ENCODE peak calls at places on chromosomes 16 and 17, in seven cellular contexts. F, U, O, Z, V, R and S are unnamed samples.

GRCh38 chr16:22337045-22337444 is 37.4 kb downstream of the CDR2 start:
- DNase-seq in O (no peak), F (no peak), R (no peak), Z (no peak), U (no peak), V (no peak), S (no peak)

GRCh38 chr17:82921426-82921825 is 81.6 kb upstream of the ZNF750 start:
- DNase-seq in U (no peak), Z (no peak), O (no peak), V (no peak), R (no peak), F (no peak), S (no peak)

GRCh38 chr16:87541004-87541881 is 48.4 kb upstream of the ZCCHC14 start:
- DNase-seq in F (no peak), U (peak), O (no peak), Z (no peak), R (no peak), V (no peak), S (peak)

GRCh38 chr16:88977028-88977844 is at the start of gene CBFA2T3:
- DNase-seq in Z (peak), R (peak), F (no peak), U (no peak), O (no peak), V (peak), S (peak)

GRCh38 chr17:21119247-21119944 is 7.4 kb upstream of the DHRS7B start:
- DNase-seq in F (peak), U (peak), R (peak), O (peak), V (peak), Z (peak), S (peak)

GRCh38 chr16:50247906-50248608 is 18.3 kb upstream of the ADCY7 start:
- DNase-seq in Z (no peak), V (no peak), O (no peak), F (no peak), R (peak), U (no peak), S (no peak)

GRCh38 chr16:30139895-30140481 is 17.0 kb upstream of the MAPK3 start:
- DNase-seq in Z (no peak), F (no peak), V (no peak), U (no peak), O (no peak), R (no peak), S (no peak)

GRCh38 chr17:8365143-8365542 is 11.4 kb downstream of the KRABD2 start:
- DNase-seq in V (no peak), Z (no peak), R (no peak), O (no peak), U (peak), F (no peak), S (no peak)

GRCh38 chr16:4811242-4811641 is 8.8 kb upstream of the ROGDI start:
- DNase-seq in Z (no peak), F (no peak), V (no peak), R (no peak), O (no peak), U (no peak), S (no peak)

GRCh38 chr17:72906306-72906705 is 186.2 kb downstream of the SLC39A11 start:
- DNase-seq in V (no peak), F (no peak), U (no peak), Z (no peak), R (no peak), O (no peak), S (no peak)

GRCh38 chr17:2982854-2983636 is 80.4 kb downstream of the OR1D5 start:
- DNase-seq in F (no peak), R (peak), U (peak), O (no peak), Z (peak), V (peak), S (no peak)

GRCh38 chr16:2147981-2148671 is at the start of gene RAB26:
- DNase-seq in R (peak), U (peak), F (peak), O (no peak), Z (peak), V (peak), S (peak)

GRCh38 chr16:2151188-2152091 is 3.0 kb downstream of the RAB26 start:
- DNase-seq in U (no peak), V (no peak), F (no peak), O (no peak), Z (no peak), R (no peak), S (no peak)

GRCh38 chr16:2148714-2149629 is 547 bp downstream of the RAB26 start:
- DNase-seq in F (no peak), U (peak), O (no peak), Z (no peak), R (no peak), V (no peak), S (peak)

GRCh38 chr16:2150418-2151187 is 2.2 kb downstream of the RAB26 start:
- DNase-seq in F (no peak), Z (no peak), O (no peak), V (no peak), R (no peak), U (peak), S (no peak)

GRCh38 chr16:2149630-2150417 is 1.4 kb downstream of the RAB26 start:
- DNase-seq in Z (no peak), F (no peak), V (no peak), R (no peak), O (no peak), U (peak), S (no peak)
- TF ChIP-seq POLR2A in Z (no peak), F (no peak), V (no peak), R (no peak), O (no peak), U (no peak), S (no peak)

GRCh38 chr17:38733315-38734234 is 3.4 kb downstream of the CISD3 start:
- DNase-seq in F (no peak), R (no peak), U (no peak), O (no peak), Z (no peak), V (no peak), S (no peak)
- TF ChIP-seq POLR2A in F (no peak), R (no peak), U (no peak), O (no peak), Z (no peak), V (no peak), S (no peak)

DNA sequence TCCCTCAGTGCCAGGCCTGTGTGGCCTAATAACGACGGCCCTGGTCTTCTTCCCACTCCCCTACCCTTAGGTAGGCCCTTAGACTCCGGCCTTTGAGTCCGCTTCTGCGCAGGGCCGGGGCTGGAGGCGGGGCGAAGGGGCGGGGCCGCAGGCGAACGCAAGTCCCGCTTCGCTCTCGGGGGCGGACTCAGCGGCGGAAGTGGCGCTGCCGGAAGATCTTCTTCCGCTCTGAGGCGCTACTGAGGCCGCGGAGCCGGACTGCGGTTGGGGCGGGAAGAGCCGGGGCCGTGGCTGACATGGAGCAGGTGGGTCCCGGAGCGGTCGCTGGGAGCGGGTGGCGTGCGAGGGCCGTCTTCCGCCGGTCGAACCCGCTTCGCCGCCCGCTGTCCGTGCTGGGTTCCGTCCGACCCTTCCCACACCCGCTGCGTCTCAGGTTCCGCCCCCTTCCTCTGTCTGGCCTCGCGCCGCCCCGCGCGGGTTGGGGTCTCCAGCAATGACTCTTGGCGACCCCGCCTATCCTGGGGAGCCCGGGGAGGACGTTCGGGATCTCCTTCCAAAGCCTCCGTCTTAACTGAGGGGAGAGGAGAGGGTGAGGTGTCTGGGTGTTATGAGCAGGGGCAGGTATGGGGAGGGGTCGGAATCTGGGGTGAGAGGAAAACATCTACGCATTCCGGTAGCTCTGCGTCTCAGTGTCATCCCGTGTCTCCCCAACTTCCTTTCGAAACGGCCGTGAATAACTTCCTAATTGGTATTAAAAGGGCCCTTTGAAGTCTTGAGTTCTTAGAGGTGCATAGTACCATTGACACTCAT is at the start of gene STARD3:
- DNase-seq in F (peak), U (peak), R (peak), V (peak), O (peak), Z (peak), S (peak)
- TF ChIP-seq POLR2A in F (peak), U (peak), R (peak), V (peak), O (peak), Z (no peak), S (peak)

GRCh38 chr17:5282639-5283217 is 644 bp downstream of the RABEP1 start:
- DNase-seq in Z (peak), O (peak), U (no peak), R (no peak), F (no peak), V (peak), S (peak)

GRCh38 chr17:5283531-5284315 is 1.6 kb downstream of the RABEP1 start:
- DNase-seq in U (no peak), R (no peak), Z (no peak), V (no peak), F (no peak), O (no peak), S (no peak)

GRCh38 chr17:5286846-5287245 is 4.8 kb downstream of the RABEP1 start:
- DNase-seq in R (no peak), Z (no peak), O (no peak), V (no peak), F (no peak), U (no peak), S (no peak)

DNA sequence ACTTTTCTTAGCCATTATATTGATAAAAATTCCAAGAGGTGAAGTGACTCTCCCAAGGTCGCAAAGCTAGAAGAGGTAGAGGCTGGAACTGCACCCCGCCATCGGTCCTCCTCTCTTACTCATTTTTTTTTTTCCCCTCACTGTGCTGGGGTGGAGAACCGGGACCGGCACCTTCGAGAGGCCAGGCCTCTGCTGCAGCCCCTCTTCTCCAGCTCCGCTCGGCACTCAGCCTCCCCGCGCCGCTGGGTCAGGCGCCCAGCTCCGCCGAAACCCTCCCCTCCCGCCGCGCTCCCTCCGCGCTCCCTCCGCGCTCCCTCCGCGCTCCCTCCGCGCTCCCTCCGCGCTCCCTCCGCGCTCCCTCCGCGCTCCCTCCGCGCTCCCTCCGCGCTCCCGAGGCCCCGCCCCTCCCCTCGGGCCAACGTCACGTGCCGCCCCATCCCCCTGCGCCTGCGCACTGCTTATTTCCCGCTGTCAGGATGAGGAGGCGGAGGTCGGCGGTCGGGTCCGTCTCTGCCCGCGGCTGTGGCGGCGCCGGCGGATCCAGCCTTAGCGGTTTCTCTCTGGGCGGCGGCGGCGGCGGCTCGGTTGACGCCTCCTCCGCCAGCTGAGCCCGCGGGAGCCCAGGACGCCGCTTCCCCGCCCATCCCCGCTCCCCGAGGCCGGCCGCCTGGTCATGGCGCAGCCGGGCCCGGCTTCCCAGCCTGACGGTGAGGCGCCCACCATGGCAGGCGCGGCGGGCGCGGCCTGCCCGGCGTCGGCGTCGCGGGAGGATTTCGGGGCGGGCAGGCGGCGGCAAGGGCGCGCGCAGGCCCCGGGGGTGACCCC is at the start of gene RABEP1:
- DNase-seq in V (peak), O (peak), Z (peak), F (peak), U (peak), R (peak), S (peak)
- TF ChIP-seq POLR2A in V (peak), O (peak), Z (no peak), F (peak), U (peak), R (peak), S (no peak)

GRCh38 chr17:76500074-76500744 is 1.0 kb downstream of the RHBDF2 start:
- DNase-seq in U (no peak), R (no peak), F (no peak), V (no peak), O (no peak), Z (no peak), S (no peak)

GRCh38 chr17:76502326-76503211 is 1.3 kb upstream of the RHBDF2 start:
- DNase-seq in O (no peak), F (no peak), U (no peak), V (no peak), R (no peak), Z (no peak), S (no peak)

GRCh38 chr17:76501827-76502307 is 644 bp upstream of the RHBDF2 start:
- DNase-seq in Z (no peak), R (no peak), O (no peak), V (no peak), U (no peak), F (no peak), S (peak)

GRCh38 chr17:76500745-76501017 is 542 bp downstream of the RHBDF2 start:
- DNase-seq in V (no peak), U (no peak), O (no peak), F (no peak), Z (no peak), R (no peak), S (no peak)

DNA sequence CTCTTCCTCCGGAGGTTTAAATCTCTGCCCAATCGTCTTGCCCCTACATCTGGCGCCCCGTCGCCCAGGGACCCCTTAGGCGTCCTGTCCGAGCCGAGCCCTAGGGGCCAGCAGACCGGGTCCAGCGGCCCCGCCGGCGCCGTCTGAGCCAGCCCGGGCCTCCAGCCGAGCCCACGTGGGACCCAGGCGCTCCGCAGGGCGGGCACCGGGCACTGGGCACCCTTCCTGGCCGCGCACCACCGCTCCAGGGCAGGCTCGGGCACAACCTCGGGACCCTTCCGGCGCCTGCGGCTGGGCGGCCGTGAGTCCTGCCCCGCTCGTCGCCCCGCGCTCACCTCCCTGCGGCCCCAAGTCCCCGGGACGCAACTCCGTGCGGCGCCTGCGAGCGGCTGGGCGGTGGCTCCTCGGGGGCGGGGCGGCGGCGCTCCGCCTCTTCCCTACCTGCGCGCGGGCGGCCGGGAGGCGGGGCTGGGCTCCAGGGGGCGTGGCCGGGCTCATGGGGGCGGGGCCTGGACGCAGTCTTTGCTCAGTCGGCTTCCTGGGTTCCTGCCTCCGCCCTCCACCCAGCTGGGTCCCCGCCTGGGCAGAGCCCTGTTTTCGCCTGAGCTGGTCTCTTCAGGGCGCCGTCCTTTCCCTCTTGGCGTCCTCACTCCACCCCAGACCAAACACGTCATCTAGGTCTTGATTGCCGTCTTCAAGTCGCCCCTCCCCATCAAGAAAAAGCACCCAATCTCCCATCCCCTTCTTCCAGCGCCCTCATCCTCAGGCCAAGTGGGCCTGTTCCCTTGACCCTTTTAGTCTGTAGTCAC is at the start of gene RHBDF2:
- DNase-seq in U (peak), Z (peak), R (peak), O (peak), F (peak), V (peak), S (peak)
- TF ChIP-seq POLR2A in U (peak), Z (no peak), R (no peak), O (peak), F (peak), V (peak), S (peak)

DNA sequence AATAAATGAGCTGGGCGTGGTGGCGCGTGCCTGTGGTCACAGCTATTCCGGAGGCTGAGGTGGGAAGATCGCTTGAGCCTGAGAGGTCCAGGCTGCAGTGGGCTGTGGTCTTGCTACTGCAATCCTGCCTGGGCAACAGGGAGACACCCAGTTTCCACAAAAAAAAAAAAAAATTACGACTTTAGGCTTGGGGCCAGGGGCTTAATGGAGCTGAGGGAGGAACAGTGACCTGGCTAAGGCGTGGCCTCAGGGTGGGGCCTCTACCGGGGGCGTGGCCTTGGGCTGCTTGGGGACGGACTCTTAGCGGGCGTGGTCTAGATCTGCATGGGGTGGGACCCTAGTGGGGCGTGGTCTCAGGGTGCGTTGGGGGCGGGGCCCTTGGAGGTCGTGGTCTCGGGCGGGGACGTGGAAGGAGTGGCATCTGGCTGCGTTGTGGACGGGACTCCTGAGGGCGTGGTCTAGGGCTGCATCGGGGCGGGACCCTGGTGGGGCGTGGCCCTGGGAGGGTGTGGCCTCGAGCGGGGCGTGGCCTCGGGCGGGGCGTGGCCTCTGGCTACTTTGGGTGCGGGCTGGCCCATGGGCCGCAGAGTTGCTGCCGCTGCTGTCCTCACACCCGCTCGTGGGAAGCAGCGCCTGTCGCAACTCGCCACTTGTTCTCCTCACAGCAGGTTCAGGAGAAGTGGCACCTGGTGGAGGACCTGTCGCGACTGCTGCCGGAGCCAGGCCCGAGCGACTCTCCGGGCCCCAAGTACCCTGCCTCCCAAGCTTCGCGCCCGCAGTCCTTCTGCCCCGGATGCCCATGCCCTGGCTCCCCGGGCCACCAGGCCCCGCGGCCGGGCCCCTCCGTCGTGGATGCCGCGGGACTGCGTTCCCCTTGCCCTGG is 5.8 kb upstream of the C17orf99 start:
- DNase-seq in R (peak), V (peak), O (peak), U (peak), F (peak), Z (peak), S (peak)
- TF ChIP-seq POLR2A in R (no peak), V (no peak), O (peak), U (no peak), F (no peak), Z (no peak), S (peak)

DNA sequence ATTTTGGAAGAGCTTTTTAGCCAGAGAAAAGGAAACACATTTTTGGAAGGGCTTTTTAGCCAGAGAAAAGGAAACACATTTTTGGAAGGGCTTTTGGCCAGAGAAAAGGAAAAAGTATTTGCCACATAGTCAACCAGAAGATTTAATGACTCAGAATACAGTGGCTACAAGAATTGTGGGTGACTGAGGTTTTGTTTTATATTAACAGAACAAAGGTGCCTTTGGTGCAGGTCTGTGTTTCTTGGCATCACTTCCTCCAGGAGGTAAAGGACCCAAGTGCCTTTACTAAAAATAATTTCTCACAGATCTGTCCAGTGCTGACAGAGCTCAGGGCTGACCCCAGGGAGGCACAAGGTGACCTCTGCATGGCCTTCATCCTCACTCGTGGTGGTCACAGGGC is 363.1 kb downstream of the CA10 start:
- DNase-seq in F (no peak), R (no peak), U (no peak), V (no peak), Z (no peak), O (no peak), S (no peak)
- TF ChIP-seq POLR2A in F (no peak), R (no peak), U (no peak), V (no peak), Z (no peak), O (no peak), S (no peak)

GRCh38 chr17:38721802-38722201 is 8.3 kb upstream of the CISD3 start:
- DNase-seq in U (no peak), Z (no peak), O (no peak), V (no peak), F (no peak), R (no peak), S (no peak)

GRCh38 chr17:38724337-38724988 is 5.7 kb upstream of the CISD3 start:
- DNase-seq in O (no peak), R (peak), F (no peak), U (peak), Z (no peak), V (peak), S (no peak)

GRCh38 chr17:38728290-38728831 is 1.8 kb upstream of the CISD3 start:
- DNase-seq in F (no peak), U (no peak), Z (no peak), V (no peak), O (no peak), R (no peak), S (no peak)

GRCh38 chr17:38727661-38728220 is 2.4 kb upstream of the CISD3 start:
- DNase-seq in Z (no peak), U (no peak), O (no peak), R (no peak), V (no peak), F (no peak), S (no peak)

GRCh38 chr17:38725066-38725465 is 5.1 kb upstream of the CISD3 start:
- DNase-seq in V (no peak), O (no peak), Z (no peak), R (no peak), F (no peak), U (no peak), S (no peak)
- TF ChIP-seq POLR2A in V (no peak), O (no peak), Z (no peak), R (no peak), F (no peak), U (no peak), S (no peak)